ENCODE peak calls at places on chromosomes 5 and 9, in four cellular contexts. One of them, this sample, is unnamed.

GRCh38 chr9:132054024-132054423 is 25.6 kb downstream of the MED27 start:
- DNase-seq in HCT116: no peak
- DNase-seq in HepG2: no peak
- DNase-seq in SK-N-SH: no peak
- DNase-seq in this sample: no peak

GRCh38 chr5:38809388-38810359 is 36.1 kb upstream of the OSMR start:
- DNase-seq in HepG2: peak
- DNase-seq in HCT116: peak
- DNase-seq in SK-N-SH: peak
- DNase-seq in this sample: peak

GRCh38 chr5:113162770-113163169 is 186.2 kb downstream of the DCP2 start:
- DNase-seq in SK-N-SH: no peak
- DNase-seq in HepG2: no peak
- DNase-seq in HCT116: peak
- DNase-seq in this sample: no peak

GRCh38 chr5:134524219-134524825 is 1.1 kb upstream of the JADE2 start:
- DNase-seq in HepG2: no peak
- DNase-seq in SK-N-SH: peak
- DNase-seq in HCT116: no peak
- DNase-seq in this sample: peak

GRCh38 chr5:31225118-31225517 is 31.6 kb downstream of the CDH6 start:
- DNase-seq in SK-N-SH: no peak
- DNase-seq in HCT116: no peak
- DNase-seq in HepG2: no peak
- DNase-seq in this sample: no peak

GRCh38 chr5:96538831-96539250 is 105.8 kb upstream of the PCSK1 start:
- DNase-seq in HCT116: no peak
- DNase-seq in SK-N-SH: no peak
- DNase-seq in HepG2: no peak
- DNase-seq in this sample: no peak

GRCh38 chr5:113167985-113168384 is 191.4 kb downstream of the DCP2 start:
- DNase-seq in HCT116: no peak
- DNase-seq in SK-N-SH: no peak
- DNase-seq in HepG2: no peak
- DNase-seq in this sample: no peak

GRCh38 chr5:173329370-173330150 is 1.3 kb upstream of the STC2 start:
- DNase-seq in SK-N-SH: peak
- DNase-seq in HepG2: peak
- DNase-seq in HCT116: peak
- DNase-seq in this sample: peak

GRCh38 chr9:101727621-101728524 is 10.6 kb downstream of the GRIN3A start:
- DNase-seq in HepG2: peak
- DNase-seq in HCT116: no peak
- DNase-seq in SK-N-SH: peak
- DNase-seq in this sample: peak

GRCh38 chr9:121266906-121267650 is 884 bp upstream of the GSN start:
- DNase-seq in HCT116: no peak
- DNase-seq in HepG2: no peak
- DNase-seq in SK-N-SH: no peak
- DNase-seq in this sample: no peak

GRCh38 chr9:134716067-134716466 is 74.5 kb downstream of the COL5A1 start:
- DNase-seq in HCT116: no peak
- DNase-seq in SK-N-SH: peak
- DNase-seq in HepG2: no peak
- DNase-seq in this sample: no peak

GRCh38 chr5:111348659-111349058 is 124.5 kb downstream of the CAMK4 start:
- DNase-seq in SK-N-SH: no peak
- DNase-seq in HCT116: no peak
- DNase-seq in HepG2: no peak
- DNase-seq in this sample: no peak

GRCh38 chr5:136249678-136250266 is 56.8 kb upstream of the SMIM32 start:
- DNase-seq in HepG2: peak
- DNase-seq in SK-N-SH: peak
- DNase-seq in HCT116: peak
- DNase-seq in this sample: peak

GRCh38 chr5:90878549-90879196 is 320.1 kb downstream of the ADGRV1 start:
- DNase-seq in SK-N-SH: no peak
- DNase-seq in HCT116: no peak
- DNase-seq in HepG2: no peak
- DNase-seq in this sample: no peak

GRCh38 chr5:67998709-67999251 is 216.8 kb upstream of the PIK3R1 start:
- DNase-seq in SK-N-SH: peak
- DNase-seq in HCT116: peak
- DNase-seq in HepG2: no peak
- DNase-seq in this sample: peak

GRCh38 chr5:133930061-133930823 is 38.2 kb downstream of the C5orf15 start:
- DNase-seq in HepG2: no peak
- DNase-seq in HCT116: no peak
- DNase-seq in SK-N-SH: no peak
- DNase-seq in this sample: no peak

GRCh38 chr9:133691191-133691590 is 47.0 kb downstream of the SARDH start:
- DNase-seq in SK-N-SH: no peak
- DNase-seq in HepG2: no peak
- DNase-seq in HCT116: no peak
- DNase-seq in this sample: no peak

GRCh38 chr5:96966801-96967200 is 30.9 kb downstream of the LNPEP start:
- DNase-seq in HepG2: no peak
- DNase-seq in SK-N-SH: no peak
- DNase-seq in HCT116: no peak
- DNase-seq in this sample: no peak

GRCh38 chr5:109829331-109829730 is 139.6 kb downstream of the MAN2A1 start:
- DNase-seq in HCT116: no peak
- DNase-seq in HepG2: no peak
- DNase-seq in SK-N-SH: no peak
- DNase-seq in this sample: no peak

GRCh38 chr5:143055596-143056330 is 285.6 kb downstream of the ARHGAP26 start:
- DNase-seq in HCT116: no peak
- DNase-seq in HepG2: no peak
- DNase-seq in SK-N-SH: no peak
- DNase-seq in this sample: no peak

GRCh38 chr9:98522487-98522886 is 186.2 kb downstream of the GABBR2 start:
- DNase-seq in HepG2: no peak
- DNase-seq in SK-N-SH: no peak
- DNase-seq in HCT116: no peak
- DNase-seq in this sample: no peak

GRCh38 chr9:12875216-12875615 is 100.4 kb downstream of the LURAP1L start:
- DNase-seq in SK-N-SH: no peak
- DNase-seq in HCT116: no peak
- DNase-seq in HepG2: no peak
- DNase-seq in this sample: no peak

GRCh38 chr9:121267689-121268597 is at the start of gene GSN:
- DNase-seq in HCT116: no peak
- DNase-seq in SK-N-SH: peak
- DNase-seq in HepG2: peak
- DNase-seq in this sample: peak

GRCh38 chr5:143362828-143363227 is 40.7 kb downstream of the NR3C1 start:
- DNase-seq in HepG2: peak
- DNase-seq in SK-N-SH: no peak
- DNase-seq in HCT116: no peak
- DNase-seq in this sample: no peak

GRCh38 chr9:27125936-27126335 is 16.9 kb downstream of the TEK start:
- DNase-seq in HCT116: no peak
- DNase-seq in HepG2: no peak
- DNase-seq in SK-N-SH: no peak
- DNase-seq in this sample: no peak

GRCh38 chr9:93680445-93681315 is 104.3 kb downstream of the PHF2 start:
- DNase-seq in HepG2: no peak
- DNase-seq in HCT116: no peak
- DNase-seq in SK-N-SH: peak
- DNase-seq in this sample: no peak

GRCh38 chr9:14488421-14489190 is 174.7 kb upstream of the NFIB start:
- DNase-seq in HCT116: no peak
- DNase-seq in HepG2: no peak
- DNase-seq in SK-N-SH: no peak
- DNase-seq in this sample: peak

GRCh38 chr5:100755435-100755834 is 147.6 kb downstream of the ST8SIA4 start:
- DNase-seq in SK-N-SH: no peak
- DNase-seq in HepG2: no peak
- DNase-seq in HCT116: no peak
- DNase-seq in this sample: no peak

GRCh38 chr5:131226899-131227298 is 37.0 kb upstream of the CDC42SE2 start:
- DNase-seq in SK-N-SH: no peak
- DNase-seq in HCT116: no peak
- DNase-seq in HepG2: no peak
- DNase-seq in this sample: no peak

GRCh38 chr5:72511371-72512178 is 4.4 kb upstream of the ZNF366 start:
- DNase-seq in HepG2: no peak
- DNase-seq in SK-N-SH: no peak
- DNase-seq in HCT116: no peak
- DNase-seq in this sample: no peak

GRCh38 chr9:136695955-136696354 is 8.7 kb upstream of the AGPAT2 start:
- DNase-seq in HepG2: no peak
- DNase-seq in SK-N-SH: no peak
- DNase-seq in HCT116: no peak
- DNase-seq in this sample: no peak

GRCh38 chr5:160118349-160119141 is 705 bp downstream of the PWWP2A start:
- DNase-seq in HepG2: no peak
- DNase-seq in SK-N-SH: peak
- DNase-seq in HCT116: no peak
- DNase-seq in this sample: peak

GRCh38 chr5:122311400-122311887 is 593 bp upstream of the SNCAIP start:
- DNase-seq in SK-N-SH: no peak
- DNase-seq in HCT116: no peak
- DNase-seq in HepG2: no peak
- DNase-seq in this sample: no peak

GRCh38 chr5:122312670-122312988 is 592 bp downstream of the SNCAIP start:
- DNase-seq in HCT116: no peak
- DNase-seq in HepG2: no peak
- DNase-seq in SK-N-SH: peak
- DNase-seq in this sample: no peak

GRCh38 chr5:122313941-122314340 is 1.9 kb downstream of the SNCAIP start:
- DNase-seq in SK-N-SH: no peak
- DNase-seq in HepG2: no peak
- DNase-seq in HCT116: no peak
- DNase-seq in this sample: no peak

GRCh38 chr5:122311888-122312669 is at the start of gene SNCAIP:
- DNase-seq in HCT116: no peak
- DNase-seq in HepG2: no peak
- DNase-seq in SK-N-SH: peak
- DNase-seq in this sample: no peak

GRCh38 chr5:122313001-122313402 is 965 bp downstream of the SNCAIP start:
- DNase-seq in SK-N-SH: peak
- DNase-seq in HepG2: no peak
- DNase-seq in HCT116: no peak
- DNase-seq in this sample: peak
- TF ChIP-seq JUND in SK-N-SH: no peak
- TF ChIP-seq JUND in HepG2: no peak
- TF ChIP-seq JUND in HCT116: no peak
- TF ChIP-seq JUND in this sample: no peak

GRCh38 chr9:33468215-33468730 is 5.5 kb downstream of the NOL6 start:
- DNase-seq in SK-N-SH: no peak
- DNase-seq in HCT116: no peak
- DNase-seq in HepG2: no peak
- DNase-seq in this sample: no peak

GRCh38 chr9:33467526-33467925 is 6.2 kb downstream of the NOL6 start:
- DNase-seq in HepG2: no peak
- DNase-seq in HCT116: no peak
- DNase-seq in SK-N-SH: peak
- DNase-seq in this sample: no peak

GRCh38 chr9:33465096-33465495 is 8.6 kb downstream of the NOL6 start:
- DNase-seq in HCT116: no peak
- DNase-seq in HepG2: no peak
- DNase-seq in SK-N-SH: peak
- DNase-seq in this sample: no peak

GRCh38 chr9:33465596-33466564 is 7.8 kb downstream of the NOL6 start:
- DNase-seq in HepG2: no peak
- DNase-seq in SK-N-SH: peak
- DNase-seq in HCT116: no peak
- DNase-seq in this sample: no peak

DNA sequence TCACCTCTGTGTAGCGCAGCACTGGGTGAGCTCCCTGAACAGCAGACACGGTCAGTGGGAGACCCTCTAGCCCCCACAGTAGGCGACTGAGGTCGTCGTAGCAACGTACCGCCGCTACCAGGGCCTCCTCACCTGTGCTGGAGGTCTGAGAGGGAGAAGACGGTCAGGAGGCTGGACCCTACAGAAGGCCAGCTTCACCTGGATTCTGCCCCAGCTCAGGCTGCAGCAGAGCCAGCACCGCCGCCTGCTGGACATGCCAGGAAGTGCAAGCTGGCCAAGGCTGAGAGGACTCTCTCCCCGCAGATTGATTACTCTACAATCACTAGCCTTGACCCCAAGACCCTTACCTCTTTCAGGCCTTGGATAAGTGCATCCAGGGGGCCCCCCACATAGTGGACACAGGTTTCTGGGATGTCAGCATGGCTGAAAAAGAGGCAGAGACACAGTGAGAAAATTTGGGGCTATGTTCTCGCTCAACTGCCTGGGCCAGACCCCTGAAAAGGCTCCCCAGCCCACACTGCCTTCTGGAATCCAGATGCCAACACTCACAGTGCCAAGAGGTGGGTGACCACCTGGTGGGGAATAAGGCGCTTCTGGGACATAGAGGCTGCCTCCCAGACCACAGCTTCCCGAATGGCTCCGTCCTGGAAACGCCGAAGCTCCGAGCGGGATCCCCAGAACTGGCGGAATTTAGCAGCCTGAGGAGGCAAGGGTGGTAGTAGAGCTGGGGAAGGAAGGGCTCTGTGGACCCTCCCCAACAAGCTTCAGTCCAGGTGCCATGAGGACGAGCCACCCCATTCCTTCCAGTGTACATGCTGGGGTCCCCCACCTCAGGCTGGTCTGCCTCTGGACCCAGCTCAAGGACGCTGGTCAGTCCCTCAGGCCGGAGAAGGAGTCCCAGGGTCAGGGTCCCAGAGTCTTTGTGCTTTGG is 6.9 kb downstream of the NOL6 start:
- DNase-seq in SK-N-SH: peak
- DNase-seq in HepG2: peak
- DNase-seq in HCT116: no peak
- DNase-seq in this sample: peak
- TF ChIP-seq JUND in SK-N-SH: no peak
- TF ChIP-seq JUND in HepG2: no peak
- TF ChIP-seq JUND in HCT116: no peak
- TF ChIP-seq JUND in this sample: no peak

DNA sequence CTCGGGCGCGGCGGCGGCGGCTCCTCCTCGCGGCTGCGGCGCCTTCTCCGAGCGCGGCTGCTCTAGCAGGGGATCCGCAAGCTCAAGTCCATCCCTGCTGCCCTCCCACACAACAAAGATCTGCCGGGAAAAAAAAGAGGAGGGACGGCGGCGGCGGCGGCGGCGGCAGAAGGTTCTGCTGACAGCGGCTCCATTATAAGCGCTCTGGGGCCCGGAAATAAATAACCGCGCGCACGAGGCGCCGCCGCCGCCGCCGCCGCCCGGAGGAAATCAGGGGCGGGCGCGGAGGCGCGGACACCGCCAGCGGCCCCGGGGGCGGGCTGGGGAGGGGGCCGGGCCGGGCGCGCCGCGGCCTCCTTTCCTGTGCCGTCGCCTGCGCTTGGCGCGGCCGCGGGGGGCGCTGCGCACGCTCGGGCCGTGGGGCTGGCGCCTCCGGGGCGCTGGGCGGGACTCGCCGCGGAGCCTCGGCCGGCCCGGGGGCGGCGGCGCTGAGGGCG is at the start of gene ANKH:
- DNase-seq in HepG2: peak
- DNase-seq in HCT116: peak
- DNase-seq in SK-N-SH: peak
- DNase-seq in this sample: peak
- TF ChIP-seq JUND in HepG2: no peak
- TF ChIP-seq JUND in HCT116: no peak
- TF ChIP-seq JUND in SK-N-SH: no peak
- TF ChIP-seq JUND in this sample: no peak

GRCh38 chr9:111631071-111631971 is at the start of gene DNAJC25:
- DNase-seq in HepG2: peak
- DNase-seq in SK-N-SH: peak
- DNase-seq in HCT116: peak
- DNase-seq in this sample: peak
- TF ChIP-seq JUND in HepG2: peak
- TF ChIP-seq JUND in SK-N-SH: no peak
- TF ChIP-seq JUND in HCT116: no peak
- TF ChIP-seq JUND in this sample: no peak